ENCODE peak calls at places on chromosomes 16 and 17, in four cellular contexts. C is fibroblast of lung, H is tibial artery, M is neural progenitor cell. E is an unnamed sample.
A peak's percentile ranks its signal among the peaks of the same experiment; 100 is the strongest.

GRCh38 chr17:82179946-82180475 is 32.6 kb downstream of the CCDC57 start:
- DNase-seq in M (no peak), H (no peak), C (no peak), E (no peak)

GRCh38 chr16:27819881-27820610 is 243.5 kb downstream of the GSG1L start:
- DNase-seq in C (no peak), M (no peak), H (no peak), E (no peak)

GRCh38 chr16:88442811-88443576 is 10.1 kb upstream of the ZFPM1 start:
- DNase-seq in M (peak; percentile 86), C (peak; percentile 55), H (peak; percentile 80), E (peak; percentile 66)

GRCh38 chr17:80081596-80081995 is 19.8 kb upstream of the GAA start:
- DNase-seq in H (no peak), C (no peak), M (no peak), E (no peak)

GRCh38 chr17:67217446-67217845 is 27.6 kb downstream of the HELZ start:
- DNase-seq in H (no peak), M (no peak), C (no peak), E (no peak)

GRCh38 chr17:75487351-75488070 is 27.8 kb downstream of the CASKIN2 start:
- DNase-seq in M (no peak), H (no peak), C (no peak), E (no peak)

GRCh38 chr17:50482110-50482509 is 3.5 kb downstream of the RSAD1 start:
- DNase-seq in M (no peak), H (no peak), C (no peak), E (no peak)

GRCh38 chr17:68439656-68440290 is 17.5 kb downstream of the WIPI1 start:
- DNase-seq in M (no peak), C (no peak), H (no peak), E (no peak)

GRCh38 chr16:5042574-5043171 is 8.9 kb upstream of the NAGPA start:
- DNase-seq in C (no peak), M (peak; percentile 49), H (no peak), E (no peak)

GRCh38 chr16:51287231-51287630 is 136.2 kb upstream of the SALL1 start:
- DNase-seq in M (no peak), H (no peak), C (no peak), E (no peak)

GRCh38 chr17:69574257-69575197 is 160.0 kb downstream of the MAP2K6 start:
- DNase-seq in C (peak; percentile 79), H (no peak), M (peak; percentile 22), E (no peak)

GRCh38 chr16:51665599-51665998 is 514.5 kb upstream of the SALL1 start:
- DNase-seq in C (no peak), H (no peak), M (no peak), E (no peak)

GRCh38 chr17:57404073-57404472 is 147.8 kb downstream of the MSI2 start:
- DNase-seq in H (no peak), C (no peak), M (no peak), E (peak; percentile 43)

GRCh38 chr17:65074778-65075250 is 18.3 kb upstream of the GNA13 start:
- DNase-seq in M (no peak), H (no peak), C (peak; percentile 40), E (no peak)

GRCh38 chr16:31441956-31442355 is 633 bp downstream of the ZNF843 start:
- DNase-seq in C (no peak), H (peak; percentile 67), M (no peak), E (no peak)

GRCh38 chr16:31438414-31438813 is 4.2 kb downstream of the ZNF843 start:
- DNase-seq in M (no peak), H (no peak), C (no peak), E (peak; percentile 62)

GRCh38 chr16:31436221-31437045 is 6.2 kb downstream of the ZNF843 start:
- DNase-seq in H (peak; percentile 57), M (no peak), C (no peak), E (no peak)

GRCh38 chr16:31439519-31439918 is 3.1 kb downstream of the ZNF843 start:
- DNase-seq in C (no peak), M (no peak), H (peak; percentile 12), E (no peak)

DNA sequence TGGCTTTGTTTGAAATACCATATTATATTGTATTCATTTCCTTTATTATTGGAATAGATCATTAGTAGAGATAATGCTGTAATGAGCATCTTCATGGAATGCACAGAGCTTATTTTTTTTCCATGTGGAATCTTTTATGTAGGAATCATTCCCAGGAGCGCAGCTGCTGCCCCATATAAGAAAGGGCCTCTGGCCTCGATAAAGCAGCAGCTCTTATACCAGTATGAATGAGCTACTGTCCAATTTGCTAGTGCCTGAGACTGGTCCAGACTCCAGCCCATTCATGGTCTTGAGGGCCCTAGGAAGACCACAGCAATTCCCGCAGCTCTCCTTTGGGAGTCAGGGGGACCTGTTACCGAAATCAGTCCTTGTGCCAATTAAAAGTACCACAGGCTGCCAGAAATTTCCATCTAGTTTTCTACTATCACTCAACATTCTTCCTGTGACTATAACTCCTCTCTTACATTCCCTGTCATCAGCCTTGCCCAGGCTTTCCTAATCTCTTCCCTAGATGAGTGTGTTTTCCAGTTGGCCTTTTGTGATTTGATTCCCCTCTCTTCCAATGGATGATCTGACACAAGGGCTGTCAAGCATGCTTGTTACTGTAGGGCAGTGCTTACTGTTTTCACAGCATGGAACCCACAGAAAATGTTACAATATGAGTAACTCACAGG is 1.9 kb downstream of the ZNF843 start:
- DNase-seq in H (peak; percentile 31), C (no peak), M (no peak), E (no peak)
- H3K27ac ChIP-seq in H (no peak overlapping the region), C (no peak overlapping the region), M (no peak overlapping the region), E (no peak overlapping the region)

GRCh38 chr16:2511996-2512919 is 1.5 kb upstream of the ATP6V0C start:
- DNase-seq in C (no peak), M (no peak), H (no peak), E (no peak)
- H3K4me3 ChIP-seq in C (no peak overlapping the region), M (no peak overlapping the region), H (no peak overlapping the region), E (no peak overlapping the region)

GRCh38 chr16:15866451-15866850 is 9.6 kb upstream of the MYH11 start:
- DNase-seq in H (no peak), M (no peak), C (peak; percentile 29), E (no peak)
- H3K27ac ChIP-seq in H (no peak overlapping the region), M (peak overlapping the region; percentile 53), C (no peak overlapping the region), E (no peak overlapping the region)

GRCh38 chr16:30051518-30051917 is 14.0 kb upstream of the ALDOA start:
- DNase-seq in H (no peak), C (no peak), M (no peak), E (no peak)
- H3K4me3 ChIP-seq in H (no peak overlapping the region), C (no peak overlapping the region), M (no peak overlapping the region), E (no peak overlapping the region)

DNA sequence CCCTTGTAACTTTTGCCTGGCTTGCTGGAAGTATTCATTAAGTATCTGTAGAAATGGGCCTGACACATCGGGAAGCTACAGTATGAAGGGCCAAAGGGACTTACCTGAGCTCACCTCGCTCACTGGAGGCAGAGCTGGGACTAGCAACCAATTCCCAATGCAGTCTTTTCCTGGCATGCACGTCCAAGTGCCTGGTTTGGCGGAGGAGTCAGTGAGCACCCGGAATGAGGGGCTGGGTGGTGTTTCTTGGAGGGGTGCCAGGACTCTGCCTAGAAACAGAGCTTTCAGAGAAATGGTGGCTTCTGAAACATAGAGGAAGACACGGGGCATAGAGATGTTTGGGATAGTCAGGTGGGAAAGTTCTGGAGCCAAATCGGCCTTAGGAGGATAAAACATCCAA is 18.4 kb upstream of the GPRC5C start:
- DNase-seq in M (no peak), H (no peak), C (no peak), E (no peak)
- H3K27ac ChIP-seq in M (no peak overlapping the region), H (no peak overlapping the region), C (no peak overlapping the region), E (no peak overlapping the region)

GRCh38 chr16:58333937-58334336 is 39.1 kb upstream of the PRSS54 start:
- DNase-seq in H (no peak), C (no peak), M (no peak), E (no peak)

GRCh38 chr16:58337090-58337444 is 42.2 kb upstream of the PRSS54 start:
- DNase-seq in H (no peak), C (no peak), M (peak; percentile 4), E (no peak)

GRCh38 chr16:58339452-58339938 is 44.7 kb upstream of the PRSS54 start:
- DNase-seq in M (peak; percentile 51), H (no peak), C (no peak), E (peak; percentile 28)

GRCh38 chr16:58338205-58338604 is 43.4 kb upstream of the PRSS54 start:
- DNase-seq in C (no peak), M (no peak), H (no peak), E (no peak)

GRCh38 chr16:58336332-58337089 is 41.7 kb upstream of the PRSS54 start:
- DNase-seq in C (peak; percentile 68), H (peak; percentile 83), M (peak; percentile 87), E (peak; percentile 78)
- H3K4me3 ChIP-seq in C (peak overlapping the region; percentile 29), H (peak overlapping the region; percentile 23), M (peak overlapping the region; percentile 20), E (no peak overlapping the region)

GRCh38 chr17:28320215-28321061 is 1.4 kb downstream of the TMEM97 start:
- DNase-seq in H (no peak), C (peak; percentile 18), M (no peak), E (no peak)

GRCh38 chr17:28317099-28317964 is 1.7 kb upstream of the TMEM97 start:
- DNase-seq in H (no peak), C (no peak), M (no peak), E (no peak)

GRCh38 chr17:28317965-28318758 is 838 bp upstream of the TMEM97 start:
- DNase-seq in H (no peak), C (no peak), M (peak; percentile 64), E (no peak)

GRCh38 chr17:28315846-28316705 is 2.9 kb upstream of the TMEM97 start:
- DNase-seq in C (no peak), M (no peak), H (no peak), E (no peak)

DNA sequence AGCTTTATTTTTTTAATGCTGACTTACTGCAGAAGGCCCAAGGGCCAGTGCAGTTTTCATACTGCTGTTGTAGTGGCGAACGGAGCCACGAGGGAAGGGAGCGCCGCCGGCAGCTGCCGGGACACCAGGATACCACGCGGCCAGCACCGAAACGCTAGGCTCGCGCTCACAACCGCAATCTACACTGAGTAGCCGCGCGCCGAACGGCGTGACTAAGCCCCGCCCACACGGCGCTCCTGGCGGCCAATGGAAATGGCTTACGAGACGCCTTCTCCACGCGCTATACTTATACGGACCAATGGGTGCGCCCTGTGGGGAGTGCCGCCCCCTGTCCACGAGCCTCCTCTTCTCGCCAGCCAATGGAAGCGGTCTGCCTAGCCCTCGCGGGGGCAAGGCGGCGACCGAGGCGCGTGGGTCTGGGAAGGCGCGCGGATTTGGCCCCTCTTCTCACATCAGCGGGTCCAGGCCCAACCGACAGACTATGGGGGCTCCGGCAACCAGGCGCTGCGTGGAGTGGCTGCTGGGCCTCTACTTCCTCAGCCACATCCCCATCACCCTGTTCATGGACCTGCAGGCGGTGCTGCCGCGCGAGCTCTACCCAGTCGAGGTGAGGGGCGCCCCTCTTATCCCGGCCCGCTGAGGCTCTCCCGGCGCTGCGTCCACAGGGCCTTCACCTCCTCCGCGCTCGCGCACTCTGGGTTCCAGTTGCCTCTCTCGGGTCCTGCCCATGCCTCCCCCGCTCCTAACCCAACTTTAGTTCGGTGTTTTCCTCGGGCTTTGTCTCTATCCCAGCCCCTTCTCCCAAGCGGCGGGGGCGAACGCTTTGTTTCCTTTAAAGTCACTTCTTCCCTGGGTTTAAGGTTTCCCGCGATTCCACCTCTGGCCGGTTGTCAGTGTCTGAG is at the start of gene TMEM97:
- DNase-seq in C (peak; percentile 96), H (peak; percentile 96), M (peak; percentile 97), E (peak; percentile 98)
- H3K27ac ChIP-seq in C (peak within 1 kb of the TSS; percentile 75), H (peak within 1 kb of the TSS; percentile 42), M (peak within 1 kb of the TSS; percentile 73), E (peak within 1 kb of the TSS; percentile 95)

E was measured in WERI-Rb-1.